ENCODE peak calls at places on chromosomes 11 and 22, in seven cellular contexts. C is nephron progenitor cell, I is fibroblast of lung, L is endothelial cell, V is IMR-90, O is foreskin fibroblast, N is mammary epithelial cell. X is an unnamed sample.

GRCh38 chr11:67048515-67048914 is 8.1 kb upstream of the RHOD start:
- DNase-seq in C (no peak), I (no peak), L (no peak), V (no peak), O (peak), N (no peak), X (no peak)

GRCh38 chr22:27240298-27240885 is 561.2 kb downstream of the MN1 start:
- DNase-seq in C (no peak), I (no peak), L (no peak), V (peak), O (no peak), N (no peak), X (no peak)

GRCh38 chr22:38762607-38763006 is 6.8 kb upstream of the SUN2 start:
- DNase-seq in C (no peak), I (no peak), L (no peak), V (no peak), O (no peak), N (no peak), X (peak)

GRCh38 chr11:45985212-45985611 is 62.8 kb downstream of the LARGE2 start:
- DNase-seq in C (no peak), I (no peak), L (no peak), V (no peak), O (no peak), N (no peak), X (no peak)

GRCh38 chr11:17414992-17415391 is 26.5 kb upstream of the KCNJ11 start:
- DNase-seq in C (no peak), I (no peak), L (no peak), V (no peak), O (no peak), N (no peak), X (no peak)

GRCh38 chr11:75429902-75430691 is 2.9 kb downstream of the KLHL35 start:
- DNase-seq in C (peak), I (peak), L (peak), V (peak), O (peak), N (peak), X (peak)

GRCh38 chr11:68106165-68106940 is 14.8 kb downstream of the CHKA start:
- DNase-seq in C (no peak), I (no peak), L (no peak), V (no peak), O (no peak), N (peak), X (no peak)

GRCh38 chr22:22682196-22682595 is 37.8 kb downstream of the GGTLC2 start:
- DNase-seq in C (no peak), I (no peak), L (no peak), V (no peak), O (no peak), N (no peak), X (no peak)

GRCh38 chr11:28384418-28384817 is 276.2 kb downstream of the METTL15 start:
- DNase-seq in C (no peak), I (peak), L (no peak), V (peak), O (peak), N (peak), X (no peak)

GRCh38 chr11:15258433-15259350 is 144.0 kb downstream of the INSC start:
- DNase-seq in C (no peak), I (peak), L (no peak), V (peak), O (peak), N (peak), X (no peak)

GRCh38 chr11:57324154-57324885 is 432 bp downstream of the TNKS1BP1 start:
- DNase-seq in C (peak), I (peak), L (peak), V (peak), O (peak), N (no peak), X (peak)

GRCh38 chr11:2209900-2210321 is 38.3 kb upstream of the TH start:
- DNase-seq in C (no peak), I (no peak), L (no peak), V (no peak), O (no peak), N (no peak), X (peak)

GRCh38 chr11:128625766-128626165 is 38.4 kb upstream of the ETS1 start:
- DNase-seq in C (no peak), I (no peak), L (no peak), V (no peak), O (no peak), N (no peak), X (no peak)

GRCh38 chr11:95143106-95143681 is 53.5 kb downstream of the ENDOD1 start:
- DNase-seq in C (no peak), I (no peak), L (no peak), V (peak), O (peak), N (no peak), X (no peak)

GRCh38 chr11:125056931-125057330 is 6.2 kb upstream of the SLC37A2 start:
- DNase-seq in C (no peak), I (no peak), L (no peak), V (no peak), O (no peak), N (no peak), X (no peak)

GRCh38 chr11:1292018-1292643 is 17.3 kb downstream of the TOLLIP start:
- DNase-seq in C (no peak), I (no peak), L (no peak), V (no peak), O (no peak), N (peak), X (no peak)

GRCh38 chr11:12200359-12201015 is 90.1 kb downstream of the MICAL2 start:
- DNase-seq in C (no peak), I (peak), L (no peak), V (peak), O (peak), N (peak), X (no peak)

GRCh38 chr22:33883961-33884808 is 36.1 kb downstream of the LARGE1 start:
- DNase-seq in C (no peak), I (no peak), L (no peak), V (no peak), O (no peak), N (no peak), X (no peak)

GRCh38 chr11:131311746-131312145 is 58.7 kb upstream of the NTM start:
- DNase-seq in C (no peak), I (no peak), L (no peak), V (no peak), O (no peak), N (no peak), X (no peak)

GRCh38 chr22:36141481-36141880 is 19.1 kb downstream of the APOL3 start:
- DNase-seq in C (no peak), I (no peak), L (no peak), V (no peak), O (no peak), N (no peak), X (no peak)

GRCh38 chr22:36145881-36146280 is 14.7 kb downstream of the APOL3 start:
- DNase-seq in C (no peak), I (no peak), L (no peak), V (no peak), O (peak), N (no peak), X (no peak)

GRCh38 chr22:36144886-36145541 is 15.5 kb downstream of the APOL3 start:
- DNase-seq in C (peak), I (peak), L (peak), V (peak), O (peak), N (peak), X (peak)

GRCh38 chr22:36143956-36144355 is 16.6 kb downstream of the APOL3 start:
- DNase-seq in C (no peak), I (no peak), L (no peak), V (no peak), O (no peak), N (no peak), X (no peak)

DNA sequence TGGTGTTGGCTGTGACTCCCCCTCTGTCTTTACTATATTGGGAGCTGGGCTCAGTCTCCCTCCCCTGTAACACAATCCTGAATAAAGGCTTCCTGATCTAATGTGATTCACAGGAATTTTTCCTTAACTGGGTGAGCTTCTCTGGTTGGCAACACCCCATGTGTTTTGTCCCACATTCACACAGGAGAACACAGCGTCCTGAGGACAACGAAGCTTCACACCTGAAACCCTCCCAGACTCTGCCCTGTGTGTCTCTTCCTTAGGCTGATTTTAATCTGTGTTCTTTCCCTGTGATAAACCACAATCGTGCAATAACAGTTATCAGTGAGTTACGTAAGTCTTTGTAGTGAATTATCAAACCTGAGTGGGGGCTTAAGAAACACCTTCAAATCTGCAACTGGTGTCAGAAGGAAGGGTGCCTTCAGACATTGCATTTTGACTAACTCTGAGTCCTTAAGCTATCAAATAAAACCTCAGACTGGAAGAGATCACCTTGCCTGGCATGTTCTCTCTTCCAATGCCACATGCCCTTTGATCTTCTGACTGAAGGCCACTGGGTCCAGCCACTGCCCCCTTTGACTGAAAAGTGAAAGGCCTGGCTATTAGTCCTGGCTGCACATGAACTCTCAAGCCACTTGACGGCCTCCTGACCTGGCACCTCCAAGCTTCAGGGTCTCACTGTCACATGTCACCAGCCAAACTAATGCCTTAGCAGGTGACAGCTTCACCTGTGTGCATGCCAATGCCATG is 17.3 kb downstream of the APOL3 start:
- DNase-seq in C (no peak), I (no peak), L (no peak), V (no peak), O (no peak), N (no peak), X (no peak)
- TF ChIP-seq CTCF in C (no peak), I (no peak), L (no peak), V (no peak), O (no peak), N (no peak), X (no peak)

DNA sequence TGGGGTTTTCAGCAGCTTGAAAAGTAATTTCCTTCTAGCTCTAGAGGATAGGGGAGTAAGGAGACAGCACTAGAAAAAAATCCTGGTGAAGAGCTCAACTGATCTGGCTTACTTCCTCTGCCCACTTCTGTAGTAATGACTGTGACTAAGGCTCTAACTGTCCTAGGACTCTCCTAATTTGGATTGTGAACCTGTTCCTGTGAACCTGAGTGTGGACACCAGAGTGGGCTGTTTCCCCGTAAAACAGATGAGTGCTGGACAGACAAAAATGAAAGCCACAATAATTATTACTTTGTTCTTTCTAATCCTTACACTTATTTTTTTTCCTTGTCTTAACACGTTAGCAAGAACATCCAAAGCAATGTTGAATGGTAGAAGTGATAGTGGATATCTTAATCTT is 154.1 kb downstream of the AASDHPPT start:
- DNase-seq in C (no peak), I (peak), L (no peak), V (peak), O (peak), N (peak), X (no peak)
- TF ChIP-seq CTCF in C (no peak), I (peak), L (no peak), V (peak), O (peak), N (no peak), X (no peak)

GRCh38 chr11:101428918-101429317 is 154.9 kb downstream of the TRPC6 start:
- DNase-seq in C (no peak), I (peak), L (no peak), V (peak), O (peak), N (peak), X (no peak)
- TF ChIP-seq CTCF in C (no peak), I (peak), L (peak), V (peak), O (peak), N (peak), X (no peak)

GRCh38 chr11:74091549-74091948 is 79.3 kb downstream of the C2CD3 start:
- DNase-seq in C (no peak), I (no peak), L (no peak), V (no peak), O (no peak), N (no peak), X (no peak)

GRCh38 chr11:74092425-74092824 is 78.4 kb downstream of the C2CD3 start:
- DNase-seq in C (no peak), I (no peak), L (no peak), V (no peak), O (no peak), N (no peak), X (no peak)

GRCh38 chr11:74094393-74094792 is 76.4 kb downstream of the C2CD3 start:
- DNase-seq in C (no peak), I (no peak), L (no peak), V (no peak), O (no peak), N (no peak), X (no peak)

GRCh38 chr11:74086242-74086884 is 77.5 kb upstream of the UCP3 start:
- DNase-seq in C (no peak), I (no peak), L (no peak), V (no peak), O (no peak), N (no peak), X (no peak)

DNA sequence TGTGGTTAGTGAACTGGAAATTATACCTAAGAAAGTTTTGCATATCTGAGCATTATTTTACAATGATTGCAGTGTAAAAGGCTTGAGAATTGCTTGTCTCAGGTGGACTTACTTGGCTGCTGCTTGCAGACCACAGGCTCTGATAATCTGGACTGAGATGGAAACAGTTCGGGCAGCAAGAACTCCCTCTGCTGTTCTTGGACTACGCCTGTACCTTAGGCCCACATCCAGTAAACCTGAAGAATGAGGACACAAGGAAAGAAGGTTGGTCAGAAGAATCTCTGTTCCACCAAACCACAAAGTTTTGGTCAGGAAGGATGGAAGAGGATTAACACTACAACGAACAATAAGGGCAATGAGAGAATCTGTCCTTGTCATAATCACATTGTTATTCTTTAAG is 80.1 kb downstream of the C2CD3 start:
- DNase-seq in C (no peak), I (peak), L (no peak), V (peak), O (peak), N (no peak), X (no peak)
- TF ChIP-seq CTCF in C (no peak), I (peak), L (no peak), V (peak), O (peak), N (no peak), X (no peak)

GRCh38 chr11:78630561-78631303 is 56.1 kb upstream of the NARS2 start:
- DNase-seq in C (no peak), I (no peak), L (no peak), V (no peak), O (no peak), N (no peak), X (no peak)
- TF ChIP-seq CTCF in C (no peak), I (no peak), L (no peak), V (no peak), O (no peak), N (peak), X (no peak)

DNA sequence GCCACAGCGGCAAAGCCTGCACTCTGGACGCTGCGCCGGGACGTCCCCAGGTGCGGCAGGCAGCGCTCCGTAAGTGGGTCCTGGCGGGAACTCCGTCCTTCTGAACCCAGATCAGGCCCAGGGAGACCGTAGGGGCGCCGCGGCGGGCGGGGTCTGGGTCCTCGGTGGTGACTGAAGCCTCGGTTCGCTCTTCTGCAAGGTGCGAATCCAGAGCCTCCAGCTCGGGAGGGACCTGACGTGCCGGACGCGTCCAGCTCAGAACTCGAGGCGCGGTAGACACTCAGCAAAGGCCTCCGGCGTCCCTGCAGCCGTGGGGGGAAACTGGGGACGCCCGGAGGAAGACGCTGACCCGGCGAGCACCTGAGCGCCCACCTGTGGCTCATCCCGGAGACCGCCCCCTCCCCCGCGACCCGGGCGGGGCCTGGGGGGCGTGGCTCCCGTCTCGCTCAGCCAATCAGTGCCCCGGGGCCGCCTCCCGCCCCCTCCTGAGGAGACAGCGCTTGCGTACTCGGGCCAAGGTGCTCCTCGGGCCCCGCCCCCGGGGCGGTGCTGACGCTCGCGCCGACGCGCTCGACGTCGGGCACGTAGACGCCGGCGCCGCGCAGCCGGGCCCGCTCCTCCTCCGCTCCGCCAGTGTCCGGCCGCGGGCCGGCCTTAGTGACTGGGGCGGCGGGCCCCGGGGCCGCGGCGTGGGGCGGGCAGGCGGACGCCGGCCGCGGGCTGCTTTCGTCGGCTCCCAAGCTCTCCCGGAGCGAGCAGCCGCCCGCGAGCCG is at the start of gene PPFIA1:
- DNase-seq in C (peak), I (peak), L (peak), V (peak), O (peak), N (peak), X (peak)
- TF ChIP-seq CTCF in C (no peak), I (no peak), L (no peak), V (no peak), O (no peak), N (no peak), X (no peak)

GRCh38 chr11:108788565-108789199 is 123.8 kb downstream of the DDX10 start:
- DNase-seq in C (no peak), I (peak), L (peak), V (peak), O (peak), N (peak), X (no peak)
- TF ChIP-seq CTCF in C (peak), I (peak), L (peak), V (peak), O (peak), N (peak), X (peak)

GRCh38 chr22:18985761-18986160 is 49.7 kb upstream of the PRODH start:
- DNase-seq in C (no peak), I (no peak), L (no peak), V (no peak), O (no peak), N (no peak), X (no peak)

GRCh38 chr22:18988958-18989357 is 52.9 kb upstream of the PRODH start:
- DNase-seq in C (no peak), I (no peak), L (no peak), V (no peak), O (no peak), N (no peak), X (no peak)

GRCh38 chr22:18984564-18984963 is 48.5 kb upstream of the PRODH start:
- DNase-seq in C (no peak), I (no peak), L (no peak), V (no peak), O (no peak), N (no peak), X (no peak)

GRCh38 chr22:18990355-18991137 is 54.5 kb upstream of the PRODH start:
- DNase-seq in C (no peak), I (no peak), L (no peak), V (no peak), O (no peak), N (no peak), X (no peak)

GRCh38 chr22:18987765-18988164 is 51.7 kb upstream of the PRODH start:
- DNase-seq in C (peak), I (peak), L (peak), V (no peak), O (no peak), N (no peak), X (no peak)
- TF ChIP-seq CTCF in C (peak), I (peak), L (peak), V (peak), O (peak), N (no peak), X (no peak)

GRCh38 chr22:44736581-44737413 is 15.6 kb upstream of the ARHGAP8 start:
- DNase-seq in C (no peak), I (no peak), L (no peak), V (peak), O (no peak), N (no peak), X (no peak)

GRCh38 chr22:44739024-44739423 is 13.4 kb upstream of the ARHGAP8 start:
- DNase-seq in C (no peak), I (no peak), L (no peak), V (no peak), O (no peak), N (no peak), X (no peak)

GRCh38 chr22:44737414-44738346 is 14.7 kb upstream of the ARHGAP8 start:
- DNase-seq in C (no peak), I (no peak), L (no peak), V (no peak), O (no peak), N (no peak), X (no peak)

GRCh38 chr22:44740307-44740706 is 12.1 kb upstream of the ARHGAP8 start:
- DNase-seq in C (no peak), I (no peak), L (no peak), V (no peak), O (no peak), N (no peak), X (no peak)

GRCh38 chr22:44738347-44738715 is 14.0 kb upstream of the ARHGAP8 start:
- DNase-seq in C (no peak), I (no peak), L (no peak), V (peak), O (no peak), N (no peak), X (no peak)
- TF ChIP-seq CTCF in C (no peak), I (no peak), L (no peak), V (no peak), O (no peak), N (no peak), X (no peak)

GRCh38 chr11:69107413-69107812 is 48.3 kb upstream of the SMIM38 start:
- DNase-seq in C (no peak), I (no peak), L (no peak), V (no peak), O (no peak), N (no peak), X (no peak)
- TF ChIP-seq CTCF in C (no peak), I (no peak), L (no peak), V (no peak), O (no peak), N (no peak), X (no peak)

X was measured in glutamatergic neuron.